ENCODE peak calls at places on chromosomes 5 and 9, in eight cellular contexts. U is thyroid gland; J is fibroblast of mammary gland; P is NCI-H1417; Q is NCI-H2107; A is AG10803; B is activated CD4-positive, alpha-beta memory T cell treated with anti-CD3 and anti-CD28 coated beads for 36 hours; F is endothelial cell of umbilical vein. T is an unnamed sample.

GRCh38 chr9:118522093-118523028 is 818.2 kb downstream of the TLR4 start:
- DNase-seq in U (peak), J (peak), P (peak), Q (no peak), A (peak), B (peak), F (peak), T (peak)

GRCh38 chr5:16615737-16616535 is 861 bp downstream of the RETREG1 start:
- DNase-seq in U (peak), J (no peak), P (peak), Q (no peak), A (no peak), B (peak), F (no peak), T (no peak)

GRCh38 chr9:29394855-29395254 is 1821.6 kb upstream of the C9orf72 start:
- DNase-seq in U (no peak), J (no peak), P (no peak), Q (no peak), A (no peak), B (no peak), F (no peak), T (no peak)

GRCh38 chr9:3244963-3245653 is 280.7 kb downstream of the RFX3 start:
- DNase-seq in U (no peak), J (no peak), P (peak), Q (no peak), A (no peak), B (peak), F (no peak), T (no peak)

GRCh38 chr9:114112778-114113585 is 13.9 kb upstream of the KIF12 start:
- DNase-seq in U (peak), J (peak), P (no peak), Q (no peak), A (peak), B (no peak), F (no peak), T (peak)

GRCh38 chr9:21334969-21335632 is at the start of gene KLHL9:
- DNase-seq in U (peak), J (peak), P (peak), Q (peak), A (peak), B (peak), F (peak), T (peak)

GRCh38 chr5:175889910-175890684 is 18.7 kb downstream of the CPLX2 start:
- DNase-seq in U (no peak), J (no peak), P (peak), Q (no peak), A (no peak), B (no peak), F (no peak), T (peak)

GRCh38 chr5:82347213-82347947 is 69.2 kb upstream of the RPS23 start:
- DNase-seq in U (peak), J (peak), P (no peak), Q (peak), A (peak), B (no peak), F (no peak), T (peak)

GRCh38 chr5:127941646-127942045 is 141.9 kb upstream of the SLC12A2 start:
- DNase-seq in U (no peak), J (no peak), P (peak), Q (no peak), A (no peak), B (no peak), F (no peak), T (peak)

GRCh38 chr5:143376911-143377838 is 26.3 kb downstream of the NR3C1 start:
- DNase-seq in U (no peak), J (peak), P (peak), Q (no peak), A (peak), B (no peak), F (peak), T (no peak)

GRCh38 chr9:21965401-21965951 is 28.7 kb downstream of the CDKN2A start:
- DNase-seq in U (no peak), J (peak), P (no peak), Q (no peak), A (peak), B (peak), F (peak), T (peak)

GRCh38 chr5:132747693-132748440 is 641 bp downstream of the CCNI2 start:
- DNase-seq in U (peak), J (no peak), P (no peak), Q (no peak), A (no peak), B (peak), F (no peak), T (no peak)

GRCh38 chr9:97220894-97221477 is 86.5 kb upstream of the CCDC180 start:
- DNase-seq in U (peak), J (no peak), P (no peak), Q (no peak), A (no peak), B (no peak), F (no peak), T (no peak)

GRCh38 chr5:96861044-96861443 is 15.3 kb upstream of the ERAP2 start:
- DNase-seq in U (no peak), J (no peak), P (peak), Q (peak), A (no peak), B (no peak), F (no peak), T (no peak)